ENCODE peak calls at places on chromosomes 3 and 15, in seven cellular contexts. T is MM.1S; G is GM23248; N is body of pancreas; O is CD8-positive, alpha-beta memory T cell; Z is Peyer's patch; W is testis. S is an unnamed sample. For H3K9me3 and H3K36me3, the result is how much of the 10 kb centered on the place peaks cover.

GRCh38 chr3:50303038-50303815 is at the start of gene HYAL1:
- DNase-seq in W (no peak), O (no peak), N (peak), G (no peak), Z (peak), T (no peak), S (peak)

GRCh38 chr3:160450846-160451245 is 1.3 kb upstream of the TRIM59 start:
- DNase-seq in G (peak), Z (no peak), O (no peak), T (no peak), N (no peak), W (no peak), S (no peak)

GRCh38 chr3:99753268-99753975 is 64.2 kb upstream of the CMSS1 start:
- DNase-seq in Z (no peak), O (no peak), G (peak), N (peak), T (peak), W (peak), S (peak)

GRCh38 chr3:41350441-41350840 is 151.1 kb downstream of the CTNNB1 start:
- DNase-seq in N (no peak), O (no peak), W (no peak), G (peak), Z (no peak), T (no peak), S (no peak)

GRCh38 chr3:53843195-53844177 is 2.7 kb downstream of the CHDH start:
- DNase-seq in N (peak), O (no peak), T (peak), G (no peak), W (no peak), Z (no peak), S (peak)

GRCh38 chr3:12675115-12675810 is 11.3 kb upstream of the RAF1 start:
- DNase-seq in O (no peak), Z (no peak), G (no peak), N (no peak), W (no peak), T (no peak), S (no peak)

GRCh38 chr15:40081691-40082194 is 26.9 kb downstream of the BMF start:
- DNase-seq in Z (peak), T (peak), G (peak), W (peak), N (peak), O (no peak), S (peak)

GRCh38 chr15:98657721-98658120 is 9.4 kb downstream of the IGF1R start:
- DNase-seq in Z (no peak), T (no peak), N (no peak), O (no peak), G (peak), W (no peak), S (no peak)

GRCh38 chr3:189041482-189042090 is 130.2 kb upstream of the TPRG1 start:
- DNase-seq in N (peak), Z (peak), W (peak), G (peak), T (peak), O (peak), S (peak)

GRCh38 chr3:62446337-62446940 is 73.1 kb upstream of the FEZF2 start:
- DNase-seq in O (no peak), G (no peak), N (no peak), Z (no peak), T (no peak), W (no peak), S (no peak)

GRCh38 chr15:74531144-74531811 is 9.7 kb upstream of the ARID3B start:
- DNase-seq in W (no peak), G (peak), T (no peak), N (no peak), Z (no peak), O (no peak), S (no peak)

GRCh38 chr15:70505411-70505919 is 257.9 kb downstream of the UACA start:
- DNase-seq in O (no peak), W (no peak), N (peak), T (peak), Z (no peak), G (peak), S (no peak)

GRCh38 chr3:20141306-20141705 is 44.7 kb downstream of the SGO1 start:
- DNase-seq in W (no peak), N (no peak), Z (no peak), T (no peak), G (no peak), O (no peak), S (no peak)

GRCh38 chr15:80177151-80177550 is 24.4 kb downstream of the FAH start:
- DNase-seq in O (no peak), T (no peak), Z (no peak), N (no peak), W (no peak), G (peak), S (no peak)

GRCh38 chr3:108126348-108126747 is 35.5 kb upstream of the CD47 start:
- DNase-seq in T (no peak), N (no peak), O (no peak), W (no peak), Z (no peak), G (no peak), S (no peak)

GRCh38 chr15:66603301-66604179 is 37.7 kb upstream of the LCTL start:
- DNase-seq in O (peak), N (peak), T (peak), G (peak), W (peak), Z (peak), S (peak)

GRCh38 chr3:70999730-71000129 is 583.8 kb downstream of the FOXP1 start:
- DNase-seq in Z (no peak), W (no peak), O (no peak), T (no peak), N (peak), G (peak), S (no peak)

GRCh38 chr3:154095832-154096421 is 25.3 kb upstream of the ARHGEF26 start:
- DNase-seq in W (no peak), G (peak), O (no peak), T (peak), Z (no peak), N (no peak), S (no peak)

GRCh38 chr3:68909719-68910118 is 22.6 kb downstream of the TAFA4 start:
- DNase-seq in N (no peak), G (no peak), O (no peak), W (no peak), T (no peak), Z (no peak), S (no peak)

GRCh38 chr3:50388021-50388719 is 28.8 kb upstream of the TMEM115 start:
- DNase-seq in O (no peak), Z (no peak), N (peak), G (peak), T (no peak), W (no peak), S (peak)

GRCh38 chr15:44584162-44584749 is 47.3 kb downstream of the EIF3J start:
- DNase-seq in W (peak), Z (peak), O (peak), G (peak), N (peak), T (peak), S (peak)

GRCh38 chr15:99250001-99250400 is 620 bp upstream of the TTC23 start:
- DNase-seq in N (no peak), W (no peak), O (no peak), Z (no peak), T (no peak), G (peak), S (no peak)

GRCh38 chr15:62464705-62465104 is 299.6 kb upstream of the C2CD4B start:
- DNase-seq in W (no peak), N (no peak), Z (no peak), G (peak), T (no peak), O (no peak), S (no peak)

GRCh38 chr3:132038198-132038825 is 3.5 kb upstream of the CPNE4 start:
- DNase-seq in T (peak), O (no peak), W (no peak), Z (no peak), G (peak), N (no peak), S (no peak)

GRCh38 chr3:72347819-72348319 is 500.4 kb downstream of the SHQ1 start:
- DNase-seq in Z (peak), N (peak), T (no peak), O (no peak), G (peak), W (peak), S (no peak)

GRCh38 chr3:134361162-134361831 is 12.9 kb downstream of the AMOTL2 start:
- DNase-seq in W (no peak), T (no peak), N (no peak), Z (peak), O (no peak), G (peak), S (no peak)

GRCh38 chr3:70049761-70050160 is 50.2 kb downstream of the SAMMSON start:
- DNase-seq in W (no peak), Z (no peak), T (no peak), O (no peak), G (peak), N (peak), S (no peak)

GRCh38 chr3:119357190-119357589 is 63.0 kb downstream of the ARHGAP31 start:
- DNase-seq in O (no peak), G (no peak), T (no peak), Z (no peak), N (no peak), W (no peak), S (no peak)

GRCh38 chr15:77295446-77295845 is 124.5 kb downstream of the PEAK1 start:
- DNase-seq in O (no peak), N (no peak), Z (no peak), G (peak), T (no peak), W (no peak), S (no peak)

GRCh38 chr3:136750922-136751258 is 1.3 kb downstream of the STAG1 start:
- DNase-seq in Z (no peak), W (no peak), G (peak), T (no peak), N (no peak), O (no peak), S (no peak)

GRCh38 chr3:136752046-136752326 is 192 bp downstream of the STAG1 start:
- DNase-seq in N (no peak), W (no peak), Z (no peak), O (no peak), T (peak), G (peak), S (no peak)

GRCh38 chr3:136750209-136750921 is 1.8 kb downstream of the STAG1 start:
- DNase-seq in W (peak), T (peak), Z (no peak), O (no peak), N (no peak), G (peak), S (no peak)

GRCh38 chr3:136752327-136753111 is at the start of gene STAG1:
- DNase-seq in W (peak), G (peak), O (peak), Z (peak), T (peak), N (peak), S (peak)

DNA sequence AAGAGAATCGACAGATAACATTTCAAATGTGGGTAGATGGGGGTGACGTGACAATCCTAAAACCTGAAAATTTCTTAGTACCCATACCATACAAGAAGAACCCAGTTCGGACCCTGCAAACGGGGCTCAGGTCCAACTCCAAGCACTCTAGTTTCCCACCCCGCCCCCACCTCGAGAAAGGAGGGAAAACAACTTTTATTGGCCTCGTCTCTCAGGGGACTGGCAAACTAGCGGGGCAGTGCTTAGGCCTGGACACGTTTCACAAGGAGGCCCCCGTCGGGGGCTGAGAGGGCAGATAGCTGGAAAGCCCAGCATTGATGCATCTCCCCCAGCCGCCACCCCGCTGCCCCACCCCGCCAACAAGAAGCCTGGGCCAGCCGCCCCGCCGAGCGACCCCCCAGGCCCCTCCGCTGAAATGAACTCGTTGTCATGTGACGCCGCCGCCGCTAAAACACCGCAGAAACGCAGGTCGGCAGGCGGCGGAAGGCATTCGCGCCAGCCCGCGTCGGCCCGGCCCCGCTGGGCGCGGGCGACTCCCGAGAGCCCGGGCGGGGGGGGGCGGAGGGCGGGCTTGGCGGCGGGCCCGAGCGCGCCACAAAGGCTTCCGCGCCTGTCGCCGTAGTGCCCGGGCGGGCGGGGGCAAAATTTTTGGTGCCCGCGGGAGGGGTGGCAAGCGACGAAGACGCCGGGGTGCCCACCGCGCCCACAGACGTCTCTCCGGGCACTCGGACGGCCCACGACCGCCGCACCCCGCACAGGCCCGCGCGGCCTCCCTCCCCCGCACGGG is 726 bp downstream of the STAG1 start:
- DNase-seq in G (peak), W (peak), T (peak), Z (peak), O (peak), N (peak), S (peak)
- H3K9me3 ChIP-seq in G (under half), W (under half), T (under half), Z (under half), O (under half), N (under half), S (under half)

DNA sequence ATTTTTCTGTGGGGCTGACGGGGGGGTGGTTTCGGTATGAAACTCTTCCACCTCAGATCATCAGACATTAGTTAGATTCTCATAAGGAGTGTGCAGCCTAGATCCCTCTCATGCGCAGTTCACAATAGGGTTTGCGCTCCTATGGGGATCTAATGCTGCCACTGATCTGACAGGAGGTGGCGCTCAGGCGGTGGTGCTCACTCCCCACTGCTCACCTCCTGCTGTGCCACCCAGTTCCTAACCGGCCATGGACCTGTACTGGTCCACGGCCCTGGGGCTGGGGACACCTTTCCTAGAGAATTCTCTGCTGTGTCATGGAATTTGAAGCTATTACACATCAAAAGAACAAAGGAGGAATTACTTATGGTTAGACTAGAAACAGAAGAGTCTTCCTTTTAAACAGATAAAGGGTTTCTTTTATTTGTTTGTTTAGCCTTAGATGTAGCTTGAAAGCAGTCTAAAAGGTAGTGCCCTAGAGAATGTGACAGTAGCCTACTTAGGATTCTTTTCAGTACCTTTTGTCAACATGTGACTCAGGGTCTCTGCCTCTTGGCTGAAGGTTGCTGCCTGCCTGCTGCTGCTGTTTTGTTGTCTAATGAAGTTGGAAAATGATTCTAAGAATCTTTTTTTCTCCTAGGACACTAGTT is 50.2 kb downstream of the PAK2 start:
- DNase-seq in O (no peak), Z (no peak), N (no peak), T (no peak), G (no peak), W (no peak), S (no peak)
- H3K36me3 ChIP-seq in O (under half), Z (under half), N (under half), T (under half), G (under half), W (under half), S (under half)

DNA sequence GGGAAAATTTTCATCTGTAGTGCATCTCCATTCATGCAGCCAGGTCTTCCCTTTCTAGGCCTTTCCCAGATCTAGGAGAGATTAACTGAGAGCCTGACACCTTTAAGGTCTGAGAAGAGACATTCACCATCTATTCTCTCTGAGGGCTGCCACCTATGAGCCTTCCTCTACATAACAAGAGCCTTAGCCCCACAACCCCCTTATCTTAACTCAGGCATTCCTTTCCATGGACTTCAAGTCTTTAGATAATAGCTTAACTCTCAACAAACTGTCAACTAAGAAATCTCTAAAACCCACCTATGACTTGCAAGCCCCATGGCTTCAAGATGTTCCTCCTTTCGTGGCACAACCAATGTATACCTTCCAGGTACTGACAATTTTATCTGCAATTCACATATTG is 121.0 kb downstream of the GABRB3 start:
- DNase-seq in Z (no peak), G (no peak), N (no peak), T (no peak), W (no peak), O (no peak), S (no peak)
- H3K9me3 ChIP-seq in Z (under half), G (under half), N (under half), T (under half), W (under half), O (under half), S (under half)

GRCh38 chr3:63992461-63993209 is 30.7 kb downstream of the PSMD6 start:
- DNase-seq in G (no peak), O (no peak), N (no peak), Z (no peak), W (no peak), T (no peak), S (no peak)
- H3K36me3 ChIP-seq in G (half or more), O (half or more), N (under half), Z (under half), W (under half), T (under half), S (half or more)

GRCh38 chr3:13901935-13902584 is 22.2 kb upstream of the WNT7A start:
- DNase-seq in G (no peak), T (no peak), O (no peak), W (no peak), N (no peak), Z (no peak), S (no peak)

DNA sequence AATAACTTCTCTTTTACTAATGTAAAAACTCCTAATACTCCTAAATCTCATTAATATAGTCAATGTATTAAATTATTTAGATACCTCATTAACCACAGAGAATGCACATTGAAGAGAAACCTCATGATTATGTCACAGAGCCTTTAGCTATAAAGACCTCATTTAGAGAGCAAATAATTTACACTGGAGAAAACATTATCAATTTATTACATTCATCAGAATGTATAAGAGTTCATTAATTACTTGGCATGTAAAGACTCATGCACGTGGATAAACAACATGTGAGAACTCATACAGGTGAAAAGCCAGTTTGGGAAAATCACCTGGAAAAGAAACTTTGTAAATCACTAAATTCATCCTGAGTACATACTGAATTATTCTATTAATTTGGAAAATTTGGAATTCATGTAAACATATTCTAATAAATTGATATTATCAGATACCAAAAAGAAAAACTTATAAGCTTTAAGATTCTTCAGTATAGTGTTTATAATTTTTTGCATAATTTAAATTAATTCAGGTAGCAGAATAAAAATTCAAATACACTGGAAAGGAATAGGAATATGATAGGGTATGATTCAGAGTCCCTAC is 22.9 kb upstream of the WNT7A start:
- DNase-seq in O (no peak), W (no peak), T (no peak), G (no peak), Z (no peak), N (no peak), S (no peak)
- H3K9me3 ChIP-seq in O (under half), W (under half), T (under half), G (under half), Z (half or more), N (under half), S (under half)

GRCh38 chr15:64158363-64159134 is 4.3 kb downstream of the PPIB start:
- DNase-seq in Z (no peak), T (no peak), G (no peak), W (no peak), O (no peak), N (no peak), S (no peak)
- H3K36me3 ChIP-seq in Z (under half), T (under half), G (half or more), W (under half), O (half or more), N (under half), S (half or more)

DNA sequence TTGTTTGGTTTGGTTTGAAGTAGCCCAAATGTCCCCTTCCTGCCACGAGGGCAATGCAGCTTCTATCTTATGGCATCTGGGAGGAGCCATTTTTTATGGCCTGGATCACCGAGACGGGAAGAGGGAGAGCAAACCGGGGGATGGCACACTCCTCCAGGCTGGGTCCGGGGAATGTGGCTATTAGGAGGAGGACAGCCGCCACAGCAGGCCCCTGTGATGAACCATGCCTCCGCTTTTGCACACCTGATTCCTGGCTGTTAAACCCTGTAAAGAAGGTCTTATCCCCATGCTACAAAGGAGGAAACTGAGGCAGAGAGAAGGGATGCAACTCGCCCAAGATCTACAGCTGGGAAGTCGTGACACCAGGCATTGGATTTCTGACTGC is 157.6 kb downstream of the OR4M2 start:
- DNase-seq in O (no peak), Z (no peak), W (no peak), N (no peak), G (no peak), T (no peak), S (no peak)
- H3K9me3 ChIP-seq in O (under half), Z (under half), W (under half), N (under half), G (under half), T (under half), S (under half)

GRCh38 chr15:89806217-89806564 is 8.5 kb downstream of the ANPEP start:
- DNase-seq in G (no peak), Z (no peak), N (peak), W (no peak), O (no peak), T (no peak), S (no peak)
- H3K36me3 ChIP-seq in G (half or more), Z (under half), N (under half), W (under half), O (under half), T (under half), S (under half)

DNA sequence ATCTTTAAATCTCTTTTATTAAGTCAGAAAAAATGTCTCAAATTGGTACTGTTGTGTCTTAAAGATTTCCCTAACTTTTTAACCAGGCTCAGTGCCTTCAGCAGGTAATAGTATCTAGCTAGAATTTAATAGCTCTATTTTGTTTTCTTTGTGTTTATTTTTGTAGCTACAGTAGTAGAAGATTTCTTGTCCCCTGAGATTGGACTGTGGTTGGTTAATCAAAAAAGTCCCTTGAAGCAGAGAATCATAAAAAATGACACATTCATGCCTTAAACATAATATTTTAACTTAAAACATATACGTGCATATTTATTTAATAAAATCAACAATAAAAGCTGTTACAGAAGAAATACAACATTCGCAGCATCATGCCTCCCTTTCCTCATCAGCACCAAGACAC is 102.8 kb downstream of the EEFSEC start:
- DNase-seq in O (no peak), N (no peak), T (no peak), G (no peak), Z (no peak), W (no peak), S (no peak)
- H3K9me3 ChIP-seq in O (under half), N (under half), T (under half), G (under half), Z (under half), W (under half), S (under half)

S was measured in WERI-Rb-1.